ENCODE peak calls at places on chromosomes 7 and 10, in five cellular contexts. V, G, C, P and D are unnamed samples.

GRCh38 chr10:26994743-26995142 is 105.6 kb downstream of the ANKRD26 start:
- DNase-seq in V (no peak), G (peak; percentile 79), C (no peak), P (no peak), D (no peak)

GRCh38 chr7:76257973-76258372 is 44.5 kb upstream of the HSPB1 start:
- DNase-seq in V (no peak), G (no peak), C (peak; percentile 45), P (no peak), D (no peak)

GRCh38 chr10:48634198-48634983 is 29.5 kb upstream of the ARHGAP22 start:
- DNase-seq in V (no peak), G (peak; percentile 93), C (no peak), P (no peak), D (peak; percentile 71)

GRCh38 chr10:15745748-15746147 is 26.0 kb upstream of the ITGA8 start:
- DNase-seq in V (no peak), G (peak; percentile 65), C (no peak), P (no peak), D (no peak)

GRCh38 chr10:126904807-126905686 is at the start of gene DOCK1:
- DNase-seq in V (no peak), G (peak; percentile 90), C (peak; percentile 75), P (no peak), D (no peak)

GRCh38 chr10:75976681-75977080 is 545.3 kb downstream of the LRMDA start:
- DNase-seq in V (no peak), G (no peak), C (no peak), P (no peak), D (no peak)

GRCh38 chr10:120634629-120635028 is 177.6 kb downstream of the PLPP4 start:
- DNase-seq in V (no peak), G (no peak), C (peak; percentile 17), P (no peak), D (no peak)

GRCh38 chr10:129761981-129762956 is 201.8 kb downstream of the EBF3 start:
- DNase-seq in V (no peak), G (no peak), C (no peak), P (no peak), D (no peak)

GRCh38 chr7:27046854-27047549 is 48.8 kb downstream of the HOXA1 start:
- DNase-seq in V (no peak), G (peak; percentile 89), C (peak; percentile 45), P (no peak), D (no peak)

GRCh38 chr7:145216876-145217275 is 381.0 kb upstream of the TPK1 start:
- DNase-seq in V (no peak), G (no peak), C (no peak), P (no peak), D (no peak)

GRCh38 chr10:113711142-113711541 is 31.4 kb downstream of the CASP7 start:
- DNase-seq in V (no peak), G (no peak), C (no peak), P (no peak), D (no peak)

GRCh38 chr10:85995791-85996190 is 370.8 kb downstream of the GRID1 start:
- DNase-seq in V (no peak), G (peak; percentile 3), C (peak; percentile 42), P (no peak), D (no peak)

GRCh38 chr10:70791390-70792039 is 6.3 kb upstream of the TBATA start:
- DNase-seq in V (no peak), G (peak; percentile 12), C (no peak), P (no peak), D (no peak)

GRCh38 chr10:132979491-132980425 is 37.4 kb upstream of the CFAP46 start:
- DNase-seq in V (no peak), G (no peak), C (no peak), P (no peak), D (no peak)

GRCh38 chr7:30451539-30452277 is 26.9 kb downstream of the NOD1 start:
- DNase-seq in V (no peak), G (no peak), C (no peak), P (no peak), D (no peak)

GRCh38 chr7:38777609-38778008 is 131.4 kb downstream of the VPS41 start:
- DNase-seq in V (no peak), G (no peak), C (no peak), P (no peak), D (no peak)

GRCh38 chr7:115267503-115267902 is 345.6 kb downstream of the MDFIC start:
- DNase-seq in V (no peak), G (peak; percentile 20), C (no peak), P (no peak), D (no peak)

GRCh38 chr10:52226448-52226847 is 87.6 kb upstream of the DKK1 start:
- DNase-seq in V (no peak), G (peak; percentile 83), C (no peak), P (no peak), D (no peak)

GRCh38 chr10:15725603-15726002 is 5.9 kb upstream of the ITGA8 start:
- DNase-seq in V (no peak), G (peak; percentile 80), C (peak; percentile 53), P (no peak), D (no peak)

GRCh38 chr7:132783824-132784223 is 207.6 kb upstream of the PLXNA4 start:
- DNase-seq in V (no peak), G (peak; percentile 83), C (peak; percentile 82), P (no peak), D (no peak)

GRCh38 chr7:111708072-111708471 is 145.8 kb upstream of the IMMP2L start:
- DNase-seq in V (no peak), G (peak; percentile 66), C (no peak), P (no peak), D (no peak)

GRCh38 chr10:126166797-126167196 is 221.5 kb downstream of the ADAM12 start:
- DNase-seq in V (no peak), G (no peak), C (no peak), P (no peak), D (no peak)

GRCh38 chr7:43303740-43304241 is 191.3 kb downstream of the HECW1 start:
- DNase-seq in V (no peak), G (peak; percentile 16), C (no peak), P (no peak), D (no peak)

GRCh38 chr7:116316838-116317612 is 106.7 kb downstream of the TES start:
- DNase-seq in V (no peak), G (peak; percentile 98), C (peak; percentile 98), P (no peak), D (no peak)

GRCh38 chr10:29067161-29067560 is 221.7 kb upstream of the LYZL1 start:
- DNase-seq in V (no peak), G (peak; percentile 2), C (no peak), P (no peak), D (no peak)

GRCh38 chr7:23618241-23618640 is 21.1 kb downstream of the CCDC126 start:
- DNase-seq in V (no peak), G (no peak), C (no peak), P (no peak), D (no peak)

GRCh38 chr10:119270893-119271361 is 63.6 kb downstream of the GRK5 start:
- DNase-seq in V (no peak), G (no peak), C (peak; percentile 72), P (peak; percentile 47), D (peak; percentile 62)

GRCh38 chr10:96614515-96614914 is 27.7 kb upstream of the TM9SF3 start:
- DNase-seq in V (no peak), G (peak; percentile 84), C (peak; percentile 61), P (no peak), D (no peak)

GRCh38 chr7:54477083-54477482 is 65.1 kb upstream of the VSTM2A start:
- DNase-seq in V (no peak), G (no peak), C (peak; percentile 4), P (no peak), D (no peak)

GRCh38 chr10:93065675-93066543 is 5.3 kb downstream of the CYP26C1 start:
- DNase-seq in V (no peak), G (peak; percentile 33), C (no peak), P (no peak), D (no peak)

GRCh38 chr10:77837925-77838595 is 88.5 kb downstream of the DLG5 start:
- DNase-seq in V (no peak), G (peak; percentile 10), C (no peak), P (no peak), D (no peak)

GRCh38 chr10:61964949-61965693 is 63.6 kb downstream of the ARID5B start:
- DNase-seq in V (no peak), G (no peak), C (no peak), P (no peak), D (no peak)

GRCh38 chr10:120953897-120954296 is 102.7 kb downstream of the WDR11 start:
- DNase-seq in V (no peak), G (no peak), C (no peak), P (no peak), D (no peak)

GRCh38 chr10:72244573-72245038 is 28.5 kb upstream of the ASCC1 start:
- DNase-seq in V (no peak), G (peak; percentile 32), C (no peak), P (no peak), D (no peak)

GRCh38 chr7:98105942-98106544 is 619 bp upstream of the LMTK2 start:
- DNase-seq in V (no peak), G (no peak), C (no peak), P (no peak), D (no peak)

GRCh38 chr10:91887075-91887899 is 22.0 kb downstream of the FGFBP3 start:
- DNase-seq in V (no peak), G (peak; percentile 65), C (peak; percentile 37), P (peak; percentile 8), D (peak; percentile 15)